ENCODE peak calls at places on chromosomes 4 and X, in five cellular contexts. One of them, this sample, is unnamed.

GRCh38 chr4:11503166-11503565 is 74.5 kb upstream of the HS3ST1 start:
- DNase-seq in activated CD4-positive, alpha-beta T cell treated with anti-CD3 and anti-CD28 coated beads, Interleukin-2, amount 50 U/mL, for 48 hours: no peak
- DNase-seq in progenitor cell of endocrine pancreas: no peak
- DNase-seq in stimulated activated CD4-positive, alpha-beta T cell treated with anti-CD3 and anti-CD28 coated beads, Interleukin-12 subunit alpha, Interleukin-12 subunit beta, amount 100 ng/mL, for 48 hours: no peak
- DNase-seq in choroid plexus epithelial cell: no peak
- DNase-seq in this sample: no peak

GRCh38 chr4:178037459-178038214 is 595.4 kb upstream of the AGA start:
- DNase-seq in stimulated activated CD4-positive, alpha-beta T cell treated with anti-CD3 and anti-CD28 coated beads, Interleukin-12 subunit alpha, Interleukin-12 subunit beta, amount 100 ng/mL, for 48 hours: no peak
- DNase-seq in progenitor cell of endocrine pancreas: no peak
- DNase-seq in choroid plexus epithelial cell: no peak
- DNase-seq in activated CD4-positive, alpha-beta T cell treated with anti-CD3 and anti-CD28 coated beads, Interleukin-2, amount 50 U/mL, for 48 hours: no peak
- DNase-seq in this sample: no peak

GRCh38 chr4:106603471-106603870 is 234.9 kb upstream of the GIMD1 start:
- DNase-seq in choroid plexus epithelial cell: no peak
- DNase-seq in activated CD4-positive, alpha-beta T cell treated with anti-CD3 and anti-CD28 coated beads, Interleukin-2, amount 50 U/mL, for 48 hours: no peak
- DNase-seq in stimulated activated CD4-positive, alpha-beta T cell treated with anti-CD3 and anti-CD28 coated beads, Interleukin-12 subunit alpha, Interleukin-12 subunit beta, amount 100 ng/mL, for 48 hours: no peak
- DNase-seq in progenitor cell of endocrine pancreas: no peak
- DNase-seq in this sample: no peak

GRCh38 chrX:16783452-16783851 is 2.8 kb upstream of the TXLNG start:
- DNase-seq in activated CD4-positive, alpha-beta T cell treated with anti-CD3 and anti-CD28 coated beads, Interleukin-2, amount 50 U/mL, for 48 hours: no peak
- DNase-seq in choroid plexus epithelial cell: no peak
- DNase-seq in progenitor cell of endocrine pancreas: no peak
- DNase-seq in stimulated activated CD4-positive, alpha-beta T cell treated with anti-CD3 and anti-CD28 coated beads, Interleukin-12 subunit alpha, Interleukin-12 subunit beta, amount 100 ng/mL, for 48 hours: no peak
- DNase-seq in this sample: no peak

GRCh38 chrX:470686-471085 is 84.0 kb upstream of the PPP2R3B start:
- DNase-seq in stimulated activated CD4-positive, alpha-beta T cell treated with anti-CD3 and anti-CD28 coated beads, Interleukin-12 subunit alpha, Interleukin-12 subunit beta, amount 100 ng/mL, for 48 hours: no peak
- DNase-seq in choroid plexus epithelial cell: no peak
- DNase-seq in activated CD4-positive, alpha-beta T cell treated with anti-CD3 and anti-CD28 coated beads, Interleukin-2, amount 50 U/mL, for 48 hours: no peak
- DNase-seq in progenitor cell of endocrine pancreas: no peak
- DNase-seq in this sample: no peak

GRCh38 chr4:85067342-85067741 is 100.9 kb upstream of the WDFY3 start:
- DNase-seq in stimulated activated CD4-positive, alpha-beta T cell treated with anti-CD3 and anti-CD28 coated beads, Interleukin-12 subunit alpha, Interleukin-12 subunit beta, amount 100 ng/mL, for 48 hours: no peak
- DNase-seq in progenitor cell of endocrine pancreas: no peak
- DNase-seq in choroid plexus epithelial cell: no peak
- DNase-seq in activated CD4-positive, alpha-beta T cell treated with anti-CD3 and anti-CD28 coated beads, Interleukin-2, amount 50 U/mL, for 48 hours: no peak
- DNase-seq in this sample: no peak

GRCh38 chrX:23332101-23332887 is 2.4 kb upstream of the PTCHD1 start:
- DNase-seq in stimulated activated CD4-positive, alpha-beta T cell treated with anti-CD3 and anti-CD28 coated beads, Interleukin-12 subunit alpha, Interleukin-12 subunit beta, amount 100 ng/mL, for 48 hours: no peak
- DNase-seq in activated CD4-positive, alpha-beta T cell treated with anti-CD3 and anti-CD28 coated beads, Interleukin-2, amount 50 U/mL, for 48 hours: no peak
- DNase-seq in choroid plexus epithelial cell: no peak
- DNase-seq in progenitor cell of endocrine pancreas: no peak
- DNase-seq in this sample: no peak

GRCh38 chrX:109656774-109657173 is 31.8 kb upstream of the KCNE5 start:
- DNase-seq in stimulated activated CD4-positive, alpha-beta T cell treated with anti-CD3 and anti-CD28 coated beads, Interleukin-12 subunit alpha, Interleukin-12 subunit beta, amount 100 ng/mL, for 48 hours: no peak
- DNase-seq in progenitor cell of endocrine pancreas: no peak
- DNase-seq in activated CD4-positive, alpha-beta T cell treated with anti-CD3 and anti-CD28 coated beads, Interleukin-2, amount 50 U/mL, for 48 hours: no peak
- DNase-seq in choroid plexus epithelial cell: no peak
- DNase-seq in this sample: no peak

GRCh38 chr4:126172126-126172525 is 857.4 kb downstream of the FAT4 start:
- DNase-seq in progenitor cell of endocrine pancreas: no peak
- DNase-seq in choroid plexus epithelial cell: no peak
- DNase-seq in stimulated activated CD4-positive, alpha-beta T cell treated with anti-CD3 and anti-CD28 coated beads, Interleukin-12 subunit alpha, Interleukin-12 subunit beta, amount 100 ng/mL, for 48 hours: no peak
- DNase-seq in activated CD4-positive, alpha-beta T cell treated with anti-CD3 and anti-CD28 coated beads, Interleukin-2, amount 50 U/mL, for 48 hours: no peak
- DNase-seq in this sample: no peak

GRCh38 chr4:7004331-7004730 is 38.8 kb upstream of the TADA2B start:
- DNase-seq in activated CD4-positive, alpha-beta T cell treated with anti-CD3 and anti-CD28 coated beads, Interleukin-2, amount 50 U/mL, for 48 hours: no peak
- DNase-seq in stimulated activated CD4-positive, alpha-beta T cell treated with anti-CD3 and anti-CD28 coated beads, Interleukin-12 subunit alpha, Interleukin-12 subunit beta, amount 100 ng/mL, for 48 hours: no peak
- DNase-seq in choroid plexus epithelial cell: no peak
- DNase-seq in progenitor cell of endocrine pancreas: no peak
- DNase-seq in this sample: no peak

GRCh38 chr4:7556558-7556957 is 121.8 kb upstream of the PSAPL1 start:
- DNase-seq in choroid plexus epithelial cell: no peak
- DNase-seq in progenitor cell of endocrine pancreas: no peak
- DNase-seq in stimulated activated CD4-positive, alpha-beta T cell treated with anti-CD3 and anti-CD28 coated beads, Interleukin-12 subunit alpha, Interleukin-12 subunit beta, amount 100 ng/mL, for 48 hours: no peak
- DNase-seq in activated CD4-positive, alpha-beta T cell treated with anti-CD3 and anti-CD28 coated beads, Interleukin-2, amount 50 U/mL, for 48 hours: no peak
- DNase-seq in this sample: no peak

GRCh38 chr4:48585401-48585800 is 95.3 kb downstream of the ZAR1 start:
- DNase-seq in stimulated activated CD4-positive, alpha-beta T cell treated with anti-CD3 and anti-CD28 coated beads, Interleukin-12 subunit alpha, Interleukin-12 subunit beta, amount 100 ng/mL, for 48 hours: no peak
- DNase-seq in choroid plexus epithelial cell: no peak
- DNase-seq in progenitor cell of endocrine pancreas: no peak
- DNase-seq in activated CD4-positive, alpha-beta T cell treated with anti-CD3 and anti-CD28 coated beads, Interleukin-2, amount 50 U/mL, for 48 hours: no peak
- DNase-seq in this sample: no peak

GRCh38 chr4:133474511-133474910 is 325.4 kb downstream of the PCDH10 start:
- DNase-seq in choroid plexus epithelial cell: no peak
- DNase-seq in stimulated activated CD4-positive, alpha-beta T cell treated with anti-CD3 and anti-CD28 coated beads, Interleukin-12 subunit alpha, Interleukin-12 subunit beta, amount 100 ng/mL, for 48 hours: no peak
- DNase-seq in progenitor cell of endocrine pancreas: no peak
- DNase-seq in activated CD4-positive, alpha-beta T cell treated with anti-CD3 and anti-CD28 coated beads, Interleukin-2, amount 50 U/mL, for 48 hours: no peak
- DNase-seq in this sample: no peak

GRCh38 chrX:130173190-130173895 is 1.6 kb downstream of the RAB33A start:
- DNase-seq in choroid plexus epithelial cell: peak
- DNase-seq in progenitor cell of endocrine pancreas: no peak
- DNase-seq in activated CD4-positive, alpha-beta T cell treated with anti-CD3 and anti-CD28 coated beads, Interleukin-2, amount 50 U/mL, for 48 hours: peak
- DNase-seq in stimulated activated CD4-positive, alpha-beta T cell treated with anti-CD3 and anti-CD28 coated beads, Interleukin-12 subunit alpha, Interleukin-12 subunit beta, amount 100 ng/mL, for 48 hours: no peak
- DNase-seq in this sample: no peak

GRCh38 chrX:132488092-132488749 is 617 bp downstream of the MBNL3 start:
- DNase-seq in activated CD4-positive, alpha-beta T cell treated with anti-CD3 and anti-CD28 coated beads, Interleukin-2, amount 50 U/mL, for 48 hours: peak
- DNase-seq in choroid plexus epithelial cell: peak
- DNase-seq in progenitor cell of endocrine pancreas: no peak
- DNase-seq in stimulated activated CD4-positive, alpha-beta T cell treated with anti-CD3 and anti-CD28 coated beads, Interleukin-12 subunit alpha, Interleukin-12 subunit beta, amount 100 ng/mL, for 48 hours: no peak
- DNase-seq in this sample: no peak

GRCh38 chr4:3468154-3468553 is 5.0 kb downstream of the DOK7 start:
- DNase-seq in activated CD4-positive, alpha-beta T cell treated with anti-CD3 and anti-CD28 coated beads, Interleukin-2, amount 50 U/mL, for 48 hours: no peak
- DNase-seq in progenitor cell of endocrine pancreas: no peak
- DNase-seq in choroid plexus epithelial cell: no peak
- DNase-seq in stimulated activated CD4-positive, alpha-beta T cell treated with anti-CD3 and anti-CD28 coated beads, Interleukin-12 subunit alpha, Interleukin-12 subunit beta, amount 100 ng/mL, for 48 hours: no peak
- DNase-seq in this sample: no peak

GRCh38 chr4:2284161-2284933 is 22.4 kb upstream of the MXD4 start:
- DNase-seq in choroid plexus epithelial cell: no peak
- DNase-seq in progenitor cell of endocrine pancreas: no peak
- DNase-seq in stimulated activated CD4-positive, alpha-beta T cell treated with anti-CD3 and anti-CD28 coated beads, Interleukin-12 subunit alpha, Interleukin-12 subunit beta, amount 100 ng/mL, for 48 hours: no peak
- DNase-seq in activated CD4-positive, alpha-beta T cell treated with anti-CD3 and anti-CD28 coated beads, Interleukin-2, amount 50 U/mL, for 48 hours: no peak
- DNase-seq in this sample: no peak

GRCh38 chr4:7434766-7435150 is at the start of gene PSAPL1:
- DNase-seq in choroid plexus epithelial cell: peak
- DNase-seq in activated CD4-positive, alpha-beta T cell treated with anti-CD3 and anti-CD28 coated beads, Interleukin-2, amount 50 U/mL, for 48 hours: peak
- DNase-seq in progenitor cell of endocrine pancreas: no peak
- DNase-seq in stimulated activated CD4-positive, alpha-beta T cell treated with anti-CD3 and anti-CD28 coated beads, Interleukin-12 subunit alpha, Interleukin-12 subunit beta, amount 100 ng/mL, for 48 hours: no peak
- DNase-seq in this sample: peak

GRCh38 chr4:89121711-89122387 is 10.5 kb downstream of the TIGD2 start:
- DNase-seq in activated CD4-positive, alpha-beta T cell treated with anti-CD3 and anti-CD28 coated beads, Interleukin-2, amount 50 U/mL, for 48 hours: no peak
- DNase-seq in choroid plexus epithelial cell: peak
- DNase-seq in stimulated activated CD4-positive, alpha-beta T cell treated with anti-CD3 and anti-CD28 coated beads, Interleukin-12 subunit alpha, Interleukin-12 subunit beta, amount 100 ng/mL, for 48 hours: no peak
- DNase-seq in progenitor cell of endocrine pancreas: no peak
- DNase-seq in this sample: no peak

GRCh38 chrX:153667281-153667831 is 6.3 kb downstream of the PNCK start:
- DNase-seq in choroid plexus epithelial cell: no peak
- DNase-seq in stimulated activated CD4-positive, alpha-beta T cell treated with anti-CD3 and anti-CD28 coated beads, Interleukin-12 subunit alpha, Interleukin-12 subunit beta, amount 100 ng/mL, for 48 hours: no peak
- DNase-seq in progenitor cell of endocrine pancreas: no peak
- DNase-seq in activated CD4-positive, alpha-beta T cell treated with anti-CD3 and anti-CD28 coated beads, Interleukin-2, amount 50 U/mL, for 48 hours: no peak
- DNase-seq in this sample: no peak

GRCh38 chrX:9656277-9656676 is 109.4 kb downstream of the GPR143 start:
- DNase-seq in stimulated activated CD4-positive, alpha-beta T cell treated with anti-CD3 and anti-CD28 coated beads, Interleukin-12 subunit alpha, Interleukin-12 subunit beta, amount 100 ng/mL, for 48 hours: no peak
- DNase-seq in choroid plexus epithelial cell: peak
- DNase-seq in progenitor cell of endocrine pancreas: no peak
- DNase-seq in activated CD4-positive, alpha-beta T cell treated with anti-CD3 and anti-CD28 coated beads, Interleukin-2, amount 50 U/mL, for 48 hours: no peak
- DNase-seq in this sample: no peak

GRCh38 chr4:137892134-137892533 is 350.0 kb downstream of the SLC7A11 start:
- DNase-seq in stimulated activated CD4-positive, alpha-beta T cell treated with anti-CD3 and anti-CD28 coated beads, Interleukin-12 subunit alpha, Interleukin-12 subunit beta, amount 100 ng/mL, for 48 hours: no peak
- DNase-seq in progenitor cell of endocrine pancreas: no peak
- DNase-seq in activated CD4-positive, alpha-beta T cell treated with anti-CD3 and anti-CD28 coated beads, Interleukin-2, amount 50 U/mL, for 48 hours: no peak
- DNase-seq in choroid plexus epithelial cell: peak
- DNase-seq in this sample: no peak

GRCh38 chr4:555566-556275 is 20.4 kb downstream of the TMEM271 start:
- DNase-seq in progenitor cell of endocrine pancreas: no peak
- DNase-seq in stimulated activated CD4-positive, alpha-beta T cell treated with anti-CD3 and anti-CD28 coated beads, Interleukin-12 subunit alpha, Interleukin-12 subunit beta, amount 100 ng/mL, for 48 hours: no peak
- DNase-seq in activated CD4-positive, alpha-beta T cell treated with anti-CD3 and anti-CD28 coated beads, Interleukin-2, amount 50 U/mL, for 48 hours: no peak
- DNase-seq in choroid plexus epithelial cell: no peak
- DNase-seq in this sample: no peak

GRCh38 chrX:122856205-122856604 is 327.9 kb upstream of the GRIA3 start:
- DNase-seq in activated CD4-positive, alpha-beta T cell treated with anti-CD3 and anti-CD28 coated beads, Interleukin-2, amount 50 U/mL, for 48 hours: no peak
- DNase-seq in progenitor cell of endocrine pancreas: no peak
- DNase-seq in stimulated activated CD4-positive, alpha-beta T cell treated with anti-CD3 and anti-CD28 coated beads, Interleukin-12 subunit alpha, Interleukin-12 subunit beta, amount 100 ng/mL, for 48 hours: no peak
- DNase-seq in choroid plexus epithelial cell: no peak
- DNase-seq in this sample: no peak

GRCh38 chrX:323721-324628 is 5.4 kb upstream of the GTPBP6 start:
- DNase-seq in activated CD4-positive, alpha-beta T cell treated with anti-CD3 and anti-CD28 coated beads, Interleukin-2, amount 50 U/mL, for 48 hours: peak
- DNase-seq in progenitor cell of endocrine pancreas: no peak
- DNase-seq in choroid plexus epithelial cell: peak
- DNase-seq in stimulated activated CD4-positive, alpha-beta T cell treated with anti-CD3 and anti-CD28 coated beads, Interleukin-12 subunit alpha, Interleukin-12 subunit beta, amount 100 ng/mL, for 48 hours: no peak
- DNase-seq in this sample: no peak

GRCh38 chr4:78764498-78764961 is 11.6 kb upstream of the BMP2K start:
- DNase-seq in stimulated activated CD4-positive, alpha-beta T cell treated with anti-CD3 and anti-CD28 coated beads, Interleukin-12 subunit alpha, Interleukin-12 subunit beta, amount 100 ng/mL, for 48 hours: no peak
- DNase-seq in activated CD4-positive, alpha-beta T cell treated with anti-CD3 and anti-CD28 coated beads, Interleukin-2, amount 50 U/mL, for 48 hours: no peak
- DNase-seq in choroid plexus epithelial cell: peak
- DNase-seq in progenitor cell of endocrine pancreas: no peak
- DNase-seq in this sample: no peak

GRCh38 chr4:126779446-126780166 is 853.2 kb upstream of the INTU start:
- DNase-seq in stimulated activated CD4-positive, alpha-beta T cell treated with anti-CD3 and anti-CD28 coated beads, Interleukin-12 subunit alpha, Interleukin-12 subunit beta, amount 100 ng/mL, for 48 hours: no peak
- DNase-seq in choroid plexus epithelial cell: no peak
- DNase-seq in progenitor cell of endocrine pancreas: no peak
- DNase-seq in activated CD4-positive, alpha-beta T cell treated with anti-CD3 and anti-CD28 coated beads, Interleukin-2, amount 50 U/mL, for 48 hours: no peak
- DNase-seq in this sample: no peak

GRCh38 chrX:43557792-43558191 is 98.3 kb upstream of the MAOA start:
- DNase-seq in progenitor cell of endocrine pancreas: peak
- DNase-seq in choroid plexus epithelial cell: peak
- DNase-seq in stimulated activated CD4-positive, alpha-beta T cell treated with anti-CD3 and anti-CD28 coated beads, Interleukin-12 subunit alpha, Interleukin-12 subunit beta, amount 100 ng/mL, for 48 hours: peak
- DNase-seq in activated CD4-positive, alpha-beta T cell treated with anti-CD3 and anti-CD28 coated beads, Interleukin-2, amount 50 U/mL, for 48 hours: peak
- DNase-seq in this sample: peak

GRCh38 chr4:114025176-114025777 is 45.8 kb upstream of the ARSJ start:
- DNase-seq in choroid plexus epithelial cell: no peak
- DNase-seq in activated CD4-positive, alpha-beta T cell treated with anti-CD3 and anti-CD28 coated beads, Interleukin-2, amount 50 U/mL, for 48 hours: no peak
- DNase-seq in stimulated activated CD4-positive, alpha-beta T cell treated with anti-CD3 and anti-CD28 coated beads, Interleukin-12 subunit alpha, Interleukin-12 subunit beta, amount 100 ng/mL, for 48 hours: no peak
- DNase-seq in progenitor cell of endocrine pancreas: no peak
- DNase-seq in this sample: no peak

GRCh38 chr4:168484626-168485025 is 4.3 kb upstream of the DDX60L start:
- DNase-seq in stimulated activated CD4-positive, alpha-beta T cell treated with anti-CD3 and anti-CD28 coated beads, Interleukin-12 subunit alpha, Interleukin-12 subunit beta, amount 100 ng/mL, for 48 hours: no peak
- DNase-seq in progenitor cell of endocrine pancreas: no peak
- DNase-seq in choroid plexus epithelial cell: peak
- DNase-seq in activated CD4-positive, alpha-beta T cell treated with anti-CD3 and anti-CD28 coated beads, Interleukin-2, amount 50 U/mL, for 48 hours: no peak
- DNase-seq in this sample: no peak

GRCh38 chrX:17374619-17375360 is at the start of gene NHS:
- DNase-seq in stimulated activated CD4-positive, alpha-beta T cell treated with anti-CD3 and anti-CD28 coated beads, Interleukin-12 subunit alpha, Interleukin-12 subunit beta, amount 100 ng/mL, for 48 hours: no peak
- DNase-seq in activated CD4-positive, alpha-beta T cell treated with anti-CD3 and anti-CD28 coated beads, Interleukin-2, amount 50 U/mL, for 48 hours: peak
- DNase-seq in choroid plexus epithelial cell: peak
- DNase-seq in progenitor cell of endocrine pancreas: peak
- DNase-seq in this sample: no peak